ENCODE peak calls at places on chromosomes 3 and 15, in six cellular contexts. One of them, this sample, is unnamed.

GRCh38 chr3:58334013-58334321 is 1.3 kb downstream of the PXK start:
- DNase-seq in ovary: no peak
- DNase-seq in spleen: no peak
- DNase-seq in PC-3: no peak
- DNase-seq in tibial nerve: no peak
- DNase-seq in PC-9: no peak
- DNase-seq in this sample: no peak

GRCh38 chr3:77835916-77836315 is 796.0 kb downstream of the ROBO2 start:
- DNase-seq in spleen: no peak
- DNase-seq in PC-9: no peak
- DNase-seq in ovary: no peak
- DNase-seq in PC-3: no peak
- DNase-seq in tibial nerve: no peak
- DNase-seq in this sample: no peak

GRCh38 chr3:64055076-64055475 is 31.8 kb upstream of the PSMD6 start:
- DNase-seq in PC-9: no peak
- DNase-seq in tibial nerve: no peak
- DNase-seq in PC-3: no peak
- DNase-seq in ovary: no peak
- DNase-seq in spleen: no peak
- DNase-seq in this sample: no peak

GRCh38 chr3:22269827-22270226 is 518.8 kb upstream of the ZNF385D start:
- DNase-seq in PC-3: peak; percentile 35
- DNase-seq in PC-9: no peak
- DNase-seq in ovary: no peak
- DNase-seq in tibial nerve: no peak
- DNase-seq in spleen: no peak
- DNase-seq in this sample: peak; percentile 18

GRCh38 chr3:140378571-140379340 is 299.1 kb upstream of the TRIM42 start:
- DNase-seq in spleen: no peak
- DNase-seq in tibial nerve: no peak
- DNase-seq in PC-9: no peak
- DNase-seq in PC-3: no peak
- DNase-seq in ovary: no peak
- DNase-seq in this sample: no peak

GRCh38 chr3:42906085-42906904 is at the start of gene ZNF662:
- DNase-seq in PC-9: peak; percentile 53
- DNase-seq in ovary: peak; percentile 77
- DNase-seq in spleen: peak; percentile 77
- DNase-seq in tibial nerve: peak; percentile 27
- DNase-seq in PC-3: no peak
- DNase-seq in this sample: peak; percentile 73

GRCh38 chr15:70833897-70834765 is 19.8 kb downstream of the LARP6 start:
- DNase-seq in tibial nerve: no peak
- DNase-seq in ovary: no peak
- DNase-seq in spleen: no peak
- DNase-seq in PC-9: peak; percentile 81
- DNase-seq in PC-3: peak; percentile 91
- DNase-seq in this sample: no peak

GRCh38 chr15:45164914-45165313 is 22.9 kb downstream of the SHF start:
- DNase-seq in tibial nerve: no peak
- DNase-seq in PC-3: no peak
- DNase-seq in ovary: no peak
- DNase-seq in PC-9: no peak
- DNase-seq in spleen: no peak
- DNase-seq in this sample: no peak

GRCh38 chr3:170440346-170440745 is 21.7 kb downstream of the CLDN11 start:
- DNase-seq in PC-9: no peak
- DNase-seq in tibial nerve: no peak
- DNase-seq in ovary: no peak
- DNase-seq in spleen: no peak
- DNase-seq in PC-3: peak; percentile 46
- DNase-seq in this sample: no peak

GRCh38 chr3:45516829-45517228 is 77.7 kb upstream of the LIMD1 start:
- DNase-seq in spleen: no peak
- DNase-seq in PC-3: no peak
- DNase-seq in tibial nerve: no peak
- DNase-seq in PC-9: no peak
- DNase-seq in ovary: no peak
- DNase-seq in this sample: no peak

GRCh38 chr15:51696566-51696965 is 15.3 kb downstream of the SCG3 start:
- DNase-seq in PC-9: no peak
- DNase-seq in ovary: no peak
- DNase-seq in PC-3: no peak
- DNase-seq in tibial nerve: no peak
- DNase-seq in spleen: no peak
- DNase-seq in this sample: no peak

GRCh38 chr3:30749230-30749629 is 142.8 kb downstream of the TGFBR2 start:
- DNase-seq in spleen: no peak
- DNase-seq in PC-3: peak; percentile 70
- DNase-seq in tibial nerve: no peak
- DNase-seq in ovary: no peak
- DNase-seq in PC-9: peak; percentile 40
- DNase-seq in this sample: no peak

GRCh38 chr3:50170689-50171088 is 15.6 kb downstream of the SEMA3F start:
- DNase-seq in ovary: no peak
- DNase-seq in PC-3: peak; percentile 71
- DNase-seq in tibial nerve: no peak
- DNase-seq in spleen: peak; percentile 87
- DNase-seq in PC-9: no peak
- DNase-seq in this sample: no peak

GRCh38 chr3:135513106-135514063 is 452.1 kb upstream of the PPP2R3A start:
- DNase-seq in ovary: no peak
- DNase-seq in spleen: no peak
- DNase-seq in PC-3: peak; percentile 8
- DNase-seq in tibial nerve: no peak
- DNase-seq in PC-9: no peak
- DNase-seq in this sample: no peak

GRCh38 chr3:24123596-24123995 is 178.5 kb downstream of the NR1D2 start:
- DNase-seq in PC-9: no peak
- DNase-seq in PC-3: peak; percentile 38
- DNase-seq in ovary: no peak
- DNase-seq in tibial nerve: no peak
- DNase-seq in spleen: no peak
- DNase-seq in this sample: no peak

GRCh38 chr15:85330941-85331588 is 49.3 kb upstream of the AKAP13 start:
- DNase-seq in spleen: peak; percentile 92
- DNase-seq in PC-9: peak; percentile 78
- DNase-seq in PC-3: peak; percentile 94
- DNase-seq in tibial nerve: peak; percentile 87
- DNase-seq in ovary: peak; percentile 64
- DNase-seq in this sample: peak; percentile 96

GRCh38 chr3:190644766-190645165 is 130.9 kb downstream of the IL1RAP start:
- DNase-seq in PC-9: no peak
- DNase-seq in ovary: no peak
- DNase-seq in spleen: no peak
- DNase-seq in tibial nerve: no peak
- DNase-seq in PC-3: peak; percentile 9
- DNase-seq in this sample: no peak

GRCh38 chr15:67776600-67776999 is 48.7 kb upstream of the SKOR1 start:
- DNase-seq in PC-9: no peak
- DNase-seq in PC-3: peak; percentile 14
- DNase-seq in tibial nerve: no peak
- DNase-seq in ovary: no peak
- DNase-seq in spleen: no peak
- DNase-seq in this sample: no peak

GRCh38 chr3:15553749-15554148 is 32.2 kb upstream of the COLQ start:
- DNase-seq in PC-9: no peak
- DNase-seq in ovary: no peak
- DNase-seq in tibial nerve: no peak
- DNase-seq in PC-3: no peak
- DNase-seq in spleen: no peak
- DNase-seq in this sample: no peak

GRCh38 chr3:46965151-46965550 is 11.4 kb downstream of the CCDC12 start:
- DNase-seq in PC-9: peak; percentile 49
- DNase-seq in ovary: no peak
- DNase-seq in spleen: peak; percentile 81
- DNase-seq in tibial nerve: no peak
- DNase-seq in PC-3: peak; percentile 26
- DNase-seq in this sample: no peak
- H3K4me1 ChIP-seq in PC-9: peaks cover 38% of the 10 kb centered on the region
- H3K4me1 ChIP-seq in ovary: peaks cover 22% of the 10 kb centered on the region
- H3K4me1 ChIP-seq in spleen: peaks cover 90% of the 10 kb centered on the region
- H3K4me1 ChIP-seq in tibial nerve: peaks cover 19% of the 10 kb centered on the region
- H3K4me1 ChIP-seq in PC-3: peaks cover 25% of the 10 kb centered on the region
- H3K4me1 ChIP-seq in this sample: peaks cover 41% of the 10 kb centered on the region

GRCh38 chr3:168824107-168824506 is 728.4 kb upstream of the GOLIM4 start:
- DNase-seq in ovary: no peak
- DNase-seq in tibial nerve: no peak
- DNase-seq in spleen: no peak
- DNase-seq in PC-3: no peak
- DNase-seq in PC-9: no peak
- DNase-seq in this sample: no peak

GRCh38 chr3:168828943-168829342 is 733.2 kb upstream of the GOLIM4 start:
- DNase-seq in tibial nerve: no peak
- DNase-seq in PC-3: no peak
- DNase-seq in ovary: no peak
- DNase-seq in spleen: no peak
- DNase-seq in PC-9: no peak
- DNase-seq in this sample: no peak

GRCh38 chr3:168828014-168828413 is 732.3 kb upstream of the GOLIM4 start:
- DNase-seq in PC-9: no peak
- DNase-seq in tibial nerve: no peak
- DNase-seq in PC-3: no peak
- DNase-seq in spleen: no peak
- DNase-seq in ovary: no peak
- DNase-seq in this sample: no peak

DNA sequence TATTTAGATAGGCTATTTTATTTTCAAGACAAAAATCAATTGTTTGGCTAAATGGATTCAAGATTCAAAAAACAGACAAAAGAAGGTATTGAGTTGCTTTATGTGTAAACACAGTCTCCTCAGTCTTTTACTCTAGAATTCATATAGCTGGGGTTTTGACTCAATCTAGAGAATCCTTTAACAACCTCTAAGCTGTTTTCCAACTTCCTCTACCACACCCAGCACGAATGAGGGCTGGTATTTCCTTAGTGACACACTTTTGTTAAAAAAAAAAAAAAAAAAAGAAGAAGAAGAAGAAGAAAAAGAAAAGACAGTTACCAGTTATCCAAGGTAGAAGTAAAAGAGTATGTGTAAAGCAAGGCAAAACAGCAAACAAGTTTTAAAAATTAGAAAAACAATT is 732.8 kb upstream of the GOLIM4 start:
- DNase-seq in ovary: no peak
- DNase-seq in spleen: no peak
- DNase-seq in PC-3: no peak
- DNase-seq in tibial nerve: no peak
- DNase-seq in PC-9: no peak
- DNase-seq in this sample: no peak
- H3K27ac ChIP-seq in ovary: no peak overlapping the region
- H3K27ac ChIP-seq in spleen: no peak overlapping the region
- H3K27ac ChIP-seq in PC-3: no peak overlapping the region
- H3K27ac ChIP-seq in tibial nerve: no peak overlapping the region
- H3K27ac ChIP-seq in PC-9: no peak overlapping the region
- H3K27ac ChIP-seq in this sample: no peak overlapping the region

GRCh38 chr3:136752327-136753111 is at the start of gene STAG1:
- DNase-seq in PC-3: peak; percentile 96
- DNase-seq in tibial nerve: peak; percentile 98
- DNase-seq in PC-9: peak; percentile 91
- DNase-seq in ovary: peak; percentile 100
- DNase-seq in spleen: peak; percentile 100
- DNase-seq in this sample: peak; percentile 99

GRCh38 chr3:136752046-136752326 is 192 bp downstream of the STAG1 start:
- DNase-seq in tibial nerve: no peak
- DNase-seq in ovary: no peak
- DNase-seq in PC-3: no peak
- DNase-seq in PC-9: no peak
- DNase-seq in spleen: no peak
- DNase-seq in this sample: no peak

GRCh38 chr3:136750209-136750921 is 1.8 kb downstream of the STAG1 start:
- DNase-seq in spleen: no peak
- DNase-seq in PC-3: peak; percentile 1
- DNase-seq in PC-9: no peak
- DNase-seq in ovary: no peak
- DNase-seq in tibial nerve: no peak
- DNase-seq in this sample: peak; percentile 29

GRCh38 chr3:136750922-136751258 is 1.3 kb downstream of the STAG1 start:
- DNase-seq in PC-9: peak; percentile 34
- DNase-seq in spleen: no peak
- DNase-seq in PC-3: peak; percentile 25
- DNase-seq in ovary: no peak
- DNase-seq in tibial nerve: no peak
- DNase-seq in this sample: no peak

GRCh38 chr3:136751259-136752045 is 726 bp downstream of the STAG1 start:
- DNase-seq in PC-9: peak; percentile 55
- DNase-seq in PC-3: peak; percentile 54
- DNase-seq in ovary: peak; percentile 80
- DNase-seq in spleen: peak; percentile 94
- DNase-seq in tibial nerve: peak; percentile 72
- DNase-seq in this sample: peak; percentile 83
- TF ChIP-seq CTCF in PC-9: no peak
- TF ChIP-seq CTCF in PC-3: no peak
- TF ChIP-seq CTCF in ovary: no peak
- TF ChIP-seq CTCF in spleen: no peak
- TF ChIP-seq CTCF in tibial nerve: no peak
- TF ChIP-seq CTCF in this sample: no peak

DNA sequence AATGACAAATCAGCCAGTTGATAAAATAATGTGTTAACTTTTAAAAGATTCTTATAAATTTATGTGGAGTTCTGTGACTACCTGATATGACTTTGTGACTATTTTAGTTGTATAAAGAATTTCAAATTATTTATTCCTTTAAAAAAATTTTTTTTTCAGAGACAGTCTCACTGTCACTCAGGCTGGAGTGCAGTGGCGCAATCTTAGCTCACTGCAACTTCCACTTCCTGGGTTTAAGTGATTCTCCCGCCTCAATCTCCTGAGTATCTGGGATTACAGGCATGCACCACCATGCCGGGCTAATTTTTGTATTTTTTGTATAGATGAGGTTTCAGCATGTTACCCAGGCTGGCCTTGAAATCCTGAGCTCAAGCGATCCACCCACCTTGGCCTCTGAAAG is 48.5 kb downstream of the MBNL1 start:
- DNase-seq in PC-3: no peak
- DNase-seq in spleen: no peak
- DNase-seq in tibial nerve: no peak
- DNase-seq in ovary: no peak
- DNase-seq in PC-9: peak; percentile 32
- DNase-seq in this sample: no peak
- H3K4me1 ChIP-seq in PC-3: peaks cover 34% of the 10 kb centered on the region
- H3K4me1 ChIP-seq in spleen: peaks cover 100% of the 10 kb centered on the region
- H3K4me1 ChIP-seq in tibial nerve: peaks cover 48% of the 10 kb centered on the region
- H3K4me1 ChIP-seq in ovary: peaks cover 2% of the 10 kb centered on the region
- H3K4me1 ChIP-seq in PC-9: no peaks in the 10 kb centered on the region
- H3K4me1 ChIP-seq in this sample: peaks cover 25% of the 10 kb centered on the region

GRCh38 chr15:99315636-99316035 is 64.4 kb downstream of the LRRC28 start:
- DNase-seq in ovary: no peak
- DNase-seq in PC-3: peak; percentile 50
- DNase-seq in PC-9: no peak
- DNase-seq in tibial nerve: no peak
- DNase-seq in spleen: no peak
- DNase-seq in this sample: no peak
- H3K27ac ChIP-seq in ovary: no peak overlapping the region
- H3K27ac ChIP-seq in PC-3: no peak overlapping the region
- H3K27ac ChIP-seq in PC-9: no peak overlapping the region
- H3K27ac ChIP-seq in tibial nerve: no peak overlapping the region
- H3K27ac ChIP-seq in spleen: no peak overlapping the region
- H3K27ac ChIP-seq in this sample: no peak overlapping the region

GRCh38 chr3:158789592-158789991 is 12.3 kb upstream of the MFSD1 start:
- DNase-seq in ovary: no peak
- DNase-seq in PC-9: peak; percentile 64
- DNase-seq in spleen: no peak
- DNase-seq in tibial nerve: no peak
- DNase-seq in PC-3: peak; percentile 75
- DNase-seq in this sample: peak; percentile 51
- TF ChIP-seq CTCF in ovary: no peak
- TF ChIP-seq CTCF in PC-9: peak; percentile 73
- TF ChIP-seq CTCF in spleen: no peak
- TF ChIP-seq CTCF in tibial nerve: no peak
- TF ChIP-seq CTCF in PC-3: peak; percentile 80
- TF ChIP-seq CTCF in this sample: no peak